ENCODE peak calls at places on chromosomes 1 and 21, in eight cellular contexts. One of them, this sample, is unnamed.

GRCh38 chr1:4963251-4963650 is 308.8 kb downstream of the AJAP1 start:
- DNase-seq in bronchial epithelial cell: peak
- DNase-seq in stimulated activated CD4-positive, alpha-beta T cell treated with anti-CD3 and anti-CD28 coated beads, Interleukin-1b, Interleukin-23, amount 100 ng/mL, for 4 hours: no peak
- DNase-seq in EL: no peak
- DNase-seq in A172: peak
- DNase-seq in BE2C: no peak
- DNase-seq in adipocyte: no peak
- DNase-seq in left ventricle myocardium superior: no peak
- DNase-seq in this sample: no peak

GRCh38 chr1:93595266-93595665 is 86.4 kb downstream of the BCAR3 start:
- DNase-seq in bronchial epithelial cell: no peak
- DNase-seq in stimulated activated CD4-positive, alpha-beta T cell treated with anti-CD3 and anti-CD28 coated beads, Interleukin-1b, Interleukin-23, amount 100 ng/mL, for 4 hours: no peak
- DNase-seq in EL: no peak
- DNase-seq in A172: no peak
- DNase-seq in BE2C: no peak
- DNase-seq in adipocyte: peak
- DNase-seq in left ventricle myocardium superior: no peak
- DNase-seq in this sample: no peak

GRCh38 chr1:117093091-117093534 is 28.4 kb downstream of the TRIM45 start:
- DNase-seq in bronchial epithelial cell: peak
- DNase-seq in stimulated activated CD4-positive, alpha-beta T cell treated with anti-CD3 and anti-CD28 coated beads, Interleukin-1b, Interleukin-23, amount 100 ng/mL, for 4 hours: no peak
- DNase-seq in EL: peak
- DNase-seq in A172: peak
- DNase-seq in BE2C: no peak
- DNase-seq in adipocyte: peak
- DNase-seq in left ventricle myocardium superior: no peak
- DNase-seq in this sample: no peak

GRCh38 chr21:31335957-31336738 is 7.9 kb downstream of the TIAM1 start:
- DNase-seq in bronchial epithelial cell: peak
- DNase-seq in stimulated activated CD4-positive, alpha-beta T cell treated with anti-CD3 and anti-CD28 coated beads, Interleukin-1b, Interleukin-23, amount 100 ng/mL, for 4 hours: peak
- DNase-seq in EL: peak
- DNase-seq in A172: peak
- DNase-seq in BE2C: no peak
- DNase-seq in adipocyte: peak
- DNase-seq in left ventricle myocardium superior: no peak
- DNase-seq in this sample: no peak

GRCh38 chr1:62068978-62069377 is 125.7 kb upstream of the L1TD1 start:
- DNase-seq in bronchial epithelial cell: peak
- DNase-seq in stimulated activated CD4-positive, alpha-beta T cell treated with anti-CD3 and anti-CD28 coated beads, Interleukin-1b, Interleukin-23, amount 100 ng/mL, for 4 hours: no peak
- DNase-seq in EL: no peak
- DNase-seq in A172: no peak
- DNase-seq in BE2C: no peak
- DNase-seq in adipocyte: no peak
- DNase-seq in left ventricle myocardium superior: no peak
- DNase-seq in this sample: no peak

GRCh38 chr1:180229483-180230415 is at the start of gene LHX4:
- DNase-seq in bronchial epithelial cell: no peak
- DNase-seq in stimulated activated CD4-positive, alpha-beta T cell treated with anti-CD3 and anti-CD28 coated beads, Interleukin-1b, Interleukin-23, amount 100 ng/mL, for 4 hours: no peak
- DNase-seq in EL: peak
- DNase-seq in A172: peak
- DNase-seq in BE2C: peak
- DNase-seq in adipocyte: peak
- DNase-seq in left ventricle myocardium superior: no peak
- DNase-seq in this sample: peak

GRCh38 chr1:77533660-77534295 is 148.7 kb downstream of the ZZZ3 start:
- DNase-seq in bronchial epithelial cell: peak
- DNase-seq in stimulated activated CD4-positive, alpha-beta T cell treated with anti-CD3 and anti-CD28 coated beads, Interleukin-1b, Interleukin-23, amount 100 ng/mL, for 4 hours: peak
- DNase-seq in EL: peak
- DNase-seq in A172: no peak
- DNase-seq in BE2C: peak
- DNase-seq in adipocyte: peak
- DNase-seq in left ventricle myocardium superior: peak
- DNase-seq in this sample: peak

GRCh38 chr21:33189237-33189636 is 40.5 kb upstream of the IFNAR2 start:
- DNase-seq in bronchial epithelial cell: no peak
- DNase-seq in stimulated activated CD4-positive, alpha-beta T cell treated with anti-CD3 and anti-CD28 coated beads, Interleukin-1b, Interleukin-23, amount 100 ng/mL, for 4 hours: no peak
- DNase-seq in EL: no peak
- DNase-seq in A172: no peak
- DNase-seq in BE2C: no peak
- DNase-seq in adipocyte: no peak
- DNase-seq in left ventricle myocardium superior: no peak
- DNase-seq in this sample: no peak

GRCh38 chr1:150972417-150972940 is 2.2 kb downstream of the CERS2 start:
- DNase-seq in bronchial epithelial cell: no peak
- DNase-seq in stimulated activated CD4-positive, alpha-beta T cell treated with anti-CD3 and anti-CD28 coated beads, Interleukin-1b, Interleukin-23, amount 100 ng/mL, for 4 hours: no peak
- DNase-seq in EL: no peak
- DNase-seq in A172: no peak
- DNase-seq in BE2C: no peak
- DNase-seq in adipocyte: peak
- DNase-seq in left ventricle myocardium superior: no peak
- DNase-seq in this sample: no peak

GRCh38 chr1:191498318-191498717 is 659.9 kb upstream of the RGS18 start:
- DNase-seq in bronchial epithelial cell: peak
- DNase-seq in stimulated activated CD4-positive, alpha-beta T cell treated with anti-CD3 and anti-CD28 coated beads, Interleukin-1b, Interleukin-23, amount 100 ng/mL, for 4 hours: no peak
- DNase-seq in EL: peak
- DNase-seq in A172: peak
- DNase-seq in BE2C: no peak
- DNase-seq in adipocyte: peak
- DNase-seq in left ventricle myocardium superior: no peak
- DNase-seq in this sample: no peak

GRCh38 chr1:174039069-174039468 is 16.9 kb upstream of the RC3H1 start:
- DNase-seq in bronchial epithelial cell: no peak
- DNase-seq in stimulated activated CD4-positive, alpha-beta T cell treated with anti-CD3 and anti-CD28 coated beads, Interleukin-1b, Interleukin-23, amount 100 ng/mL, for 4 hours: no peak
- DNase-seq in EL: peak
- DNase-seq in A172: no peak
- DNase-seq in BE2C: no peak
- DNase-seq in adipocyte: peak
- DNase-seq in left ventricle myocardium superior: no peak
- DNase-seq in this sample: no peak

GRCh38 chr1:30908886-30909777 is 574 bp upstream of the SDC3 start:
- DNase-seq in bronchial epithelial cell: no peak
- DNase-seq in stimulated activated CD4-positive, alpha-beta T cell treated with anti-CD3 and anti-CD28 coated beads, Interleukin-1b, Interleukin-23, amount 100 ng/mL, for 4 hours: no peak
- DNase-seq in EL: no peak
- DNase-seq in A172: no peak
- DNase-seq in BE2C: no peak
- DNase-seq in adipocyte: no peak
- DNase-seq in left ventricle myocardium superior: peak
- DNase-seq in this sample: no peak